ENCODE peak calls at places on chromosomes 3 and 15, in ten cellular contexts. I, S, O, B, L, E, M, D, J and Y are unnamed samples.

GRCh38 chr3:27723803-27724458 is 1.8 kb upstream of the EOMES start:
- DNase-seq in I (no peak), S (no peak), O (no peak), B (peak), L (no peak), E (no peak), M (no peak), D (no peak), J (no peak), Y (no peak)

GRCh38 chr3:49346797-49347251 is 7.0 kb upstream of the USP4 start:
- DNase-seq in I (peak), S (no peak), O (no peak), B (no peak), L (no peak), E (no peak), M (no peak), D (no peak), J (no peak), Y (peak)

GRCh38 chr3:184016820-184017671 is 638 bp downstream of the ABCC5 start:
- DNase-seq in I (peak), S (peak), O (no peak), B (peak), L (peak), E (peak), M (peak), D (peak), J (peak), Y (no peak)

GRCh38 chr3:129612350-129613204 is 6.1 kb upstream of the PLXND1 start:
- DNase-seq in I (peak), S (no peak), O (no peak), B (no peak), L (peak), E (no peak), M (no peak), D (no peak), J (no peak), Y (no peak)

GRCh38 chr3:178680037-178680436 is 143.8 kb downstream of the KCNMB2 start:
- DNase-seq in I (no peak), S (no peak), O (no peak), B (no peak), L (no peak), E (no peak), M (no peak), D (no peak), J (no peak), Y (no peak)

GRCh38 chr3:186367631-186368030 is 5.6 kb upstream of the DGKG start:
- DNase-seq in I (no peak), S (no peak), O (no peak), B (no peak), L (no peak), E (no peak), M (no peak), D (no peak), J (no peak), Y (no peak)

GRCh38 chr3:134144694-134145093 is 106.0 kb downstream of the RYK start:
- DNase-seq in I (no peak), S (no peak), O (no peak), B (peak), L (no peak), E (no peak), M (no peak), D (no peak), J (no peak), Y (no peak)

GRCh38 chr15:59069430-59069829 is 35.5 kb upstream of the CCNB2 start:
- DNase-seq in I (no peak), S (no peak), O (no peak), B (no peak), L (no peak), E (no peak), M (no peak), D (no peak), J (no peak), Y (no peak)

GRCh38 chr3:33732394-33732793 is 14.3 kb upstream of the CLASP2 start:
- DNase-seq in I (no peak), S (peak), O (no peak), B (no peak), L (no peak), E (no peak), M (no peak), D (no peak), J (no peak), Y (no peak)

GRCh38 chr15:91559066-91559465 is 294.4 kb upstream of the SLCO3A1 start:
- DNase-seq in I (no peak), S (no peak), O (no peak), B (no peak), L (no peak), E (no peak), M (no peak), D (no peak), J (no peak), Y (no peak)

GRCh38 chr3:165195226-165195625 is 958 bp downstream of the SLITRK3 start:
- DNase-seq in I (no peak), S (no peak), O (no peak), B (peak), L (no peak), E (no peak), M (peak), D (no peak), J (no peak), Y (no peak)

GRCh38 chr3:50299929-50300680 is 900 bp upstream of the HYAL3 start:
- DNase-seq in I (peak), S (no peak), O (no peak), B (no peak), L (peak), E (peak), M (no peak), D (no peak), J (no peak), Y (no peak)

GRCh38 chr15:73732911-73733310 is 20.2 kb downstream of the INSYN1 start:
- DNase-seq in I (no peak), S (no peak), O (no peak), B (no peak), L (no peak), E (no peak), M (no peak), D (no peak), J (no peak), Y (no peak)

GRCh38 chr3:71973337-71974030 is 188.5 kb upstream of the PROK2 start:
- DNase-seq in I (no peak), S (no peak), O (no peak), B (no peak), L (peak), E (no peak), M (no peak), D (no peak), J (no peak), Y (no peak)

GRCh38 chr15:66038387-66039116 is 169.3 kb downstream of the RAB11A start:
- DNase-seq in I (no peak), S (no peak), O (no peak), B (no peak), L (no peak), E (no peak), M (no peak), D (no peak), J (no peak), Y (no peak)

GRCh38 chr3:119597548-119598288 is at the start of gene PLA1A:
- DNase-seq in I (no peak), S (no peak), O (no peak), B (no peak), L (no peak), E (no peak), M (no peak), D (no peak), J (no peak), Y (no peak)

GRCh38 chr15:69114231-69114937 is 46.1 kb upstream of the GLCE start:
- DNase-seq in I (no peak), S (no peak), O (no peak), B (no peak), L (no peak), E (no peak), M (no peak), D (no peak), J (peak), Y (no peak)

GRCh38 chr3:132016061-132017041 is 18.5 kb downstream of the CPNE4 start:
- DNase-seq in I (no peak), S (no peak), O (no peak), B (no peak), L (no peak), E (peak), M (no peak), D (no peak), J (no peak), Y (no peak)

GRCh38 chr3:172595648-172596393 is 72.6 kb upstream of the TNFSF10 start:
- DNase-seq in I (peak), S (peak), O (peak), B (peak), L (no peak), E (peak), M (peak), D (peak), J (peak), Y (peak)

GRCh38 chr3:118991775-118992174 is 42.9 kb downstream of the IGSF11 start:
- DNase-seq in I (no peak), S (no peak), O (no peak), B (peak), L (no peak), E (no peak), M (no peak), D (peak), J (no peak), Y (no peak)

GRCh38 chr15:20644026-20644425 is 102.4 kb upstream of the GOLGA6L6 start:
- DNase-seq in I (no peak), S (no peak), O (no peak), B (no peak), L (peak), E (no peak), M (no peak), D (no peak), J (no peak), Y (no peak)

GRCh38 chr3:107284570-107284969 is 92.7 kb upstream of the CCDC54 start:
- DNase-seq in I (peak), S (no peak), O (no peak), B (no peak), L (no peak), E (peak), M (no peak), D (no peak), J (no peak), Y (no peak)

GRCh38 chr3:99712291-99712954 is 74.0 kb downstream of the COL8A1 start:
- DNase-seq in I (no peak), S (no peak), O (no peak), B (no peak), L (no peak), E (no peak), M (no peak), D (no peak), J (no peak), Y (no peak)

GRCh38 chr3:13046569-13047279 is 26.5 kb downstream of the IQSEC1 start:
- DNase-seq in I (no peak), S (peak), O (no peak), B (no peak), L (no peak), E (no peak), M (no peak), D (no peak), J (no peak), Y (no peak)

GRCh38 chr3:194244167-194244566 is 107.0 kb downstream of the CPN2 start:
- DNase-seq in I (no peak), S (no peak), O (no peak), B (no peak), L (no peak), E (no peak), M (no peak), D (no peak), J (no peak), Y (no peak)

GRCh38 chr15:78841307-78841706 is 30.0 kb upstream of the ADAMTS7 start:
- DNase-seq in I (no peak), S (no peak), O (no peak), B (no peak), L (no peak), E (no peak), M (no peak), D (no peak), J (no peak), Y (no peak)

GRCh38 chr3:197253243-197253947 is 45.0 kb downstream of the DLG1 start:
- DNase-seq in I (no peak), S (no peak), O (no peak), B (no peak), L (no peak), E (no peak), M (no peak), D (no peak), J (no peak), Y (no peak)

GRCh38 chr3:87206070-87206469 is 21.0 kb upstream of the CHMP2B start:
- DNase-seq in I (peak), S (no peak), O (no peak), B (no peak), L (no peak), E (peak), M (no peak), D (no peak), J (no peak), Y (peak)

GRCh38 chr3:179868715-179869114 is 168.0 kb downstream of the PEX5L start:
- DNase-seq in I (no peak), S (no peak), O (no peak), B (no peak), L (no peak), E (no peak), M (no peak), D (no peak), J (no peak), Y (no peak)

GRCh38 chr3:47512416-47513124 is 942 bp downstream of the ELP6 start:
- DNase-seq in I (no peak), S (peak), O (no peak), B (peak), L (peak), E (peak), M (no peak), D (peak), J (no peak), Y (peak)

GRCh38 chr3:139657434-139657833 is 20.3 kb downstream of the NMNAT3 start:
- DNase-seq in I (no peak), S (no peak), O (no peak), B (no peak), L (no peak), E (no peak), M (no peak), D (no peak), J (no peak), Y (no peak)

GRCh38 chr15:70068783-70069565 is 28.7 kb downstream of the TLE3 start:
- DNase-seq in I (no peak), S (no peak), O (no peak), B (no peak), L (no peak), E (no peak), M (no peak), D (no peak), J (no peak), Y (no peak)

GRCh38 chr15:76577879-76578512 is 241.4 kb downstream of the ISL2 start:
- DNase-seq in I (no peak), S (no peak), O (no peak), B (no peak), L (no peak), E (no peak), M (no peak), D (no peak), J (no peak), Y (no peak)
- H3K4me3 ChIP-seq in I (no peak), S (no peak), O (no peak), B (no peak), L (no peak), E (no peak), M (no peak), D (no peak), J (no peak), Y (no peak)

GRCh38 chr15:101246391-101246790 is 5.5 kb downstream of the CHSY1 start:
- DNase-seq in I (no peak), S (no peak), O (no peak), B (no peak), L (no peak), E (no peak), M (no peak), D (no peak), J (no peak), Y (no peak)

GRCh38 chr15:101250931-101251829 is 668 bp downstream of the CHSY1 start:
- DNase-seq in I (no peak), S (no peak), O (no peak), B (peak), L (peak), E (peak), M (no peak), D (peak), J (no peak), Y (no peak)

GRCh38 chr15:101246824-101247745 is 4.8 kb downstream of the CHSY1 start:
- DNase-seq in I (no peak), S (no peak), O (no peak), B (no peak), L (no peak), E (no peak), M (no peak), D (no peak), J (no peak), Y (no peak)

GRCh38 chr15:101250331-101250730 is 1.5 kb downstream of the CHSY1 start:
- DNase-seq in I (peak), S (no peak), O (no peak), B (peak), L (no peak), E (peak), M (no peak), D (no peak), J (no peak), Y (peak)

GRCh38 chr15:101248274-101248673 is 3.6 kb downstream of the CHSY1 start:
- DNase-seq in I (no peak), S (no peak), O (no peak), B (no peak), L (no peak), E (no peak), M (no peak), D (no peak), J (no peak), Y (no peak)
- H3K4me3 ChIP-seq in I (no peak), S (no peak), O (no peak), B (no peak), L (no peak), E (no peak), M (no peak), D (no peak), J (no peak), Y (no peak)

GRCh38 chr3:191499307-191500125 is 38.6 kb downstream of the PYDC2 start:
- DNase-seq in I (peak), S (no peak), O (no peak), B (peak), L (peak), E (peak), M (no peak), D (peak), J (no peak), Y (peak)
- H3K4me3 ChIP-seq in I (peak), S (no peak), O (peak), B (no peak), L (peak), E (no peak), M (no peak), D (no peak), J (no peak), Y (peak)

DNA sequence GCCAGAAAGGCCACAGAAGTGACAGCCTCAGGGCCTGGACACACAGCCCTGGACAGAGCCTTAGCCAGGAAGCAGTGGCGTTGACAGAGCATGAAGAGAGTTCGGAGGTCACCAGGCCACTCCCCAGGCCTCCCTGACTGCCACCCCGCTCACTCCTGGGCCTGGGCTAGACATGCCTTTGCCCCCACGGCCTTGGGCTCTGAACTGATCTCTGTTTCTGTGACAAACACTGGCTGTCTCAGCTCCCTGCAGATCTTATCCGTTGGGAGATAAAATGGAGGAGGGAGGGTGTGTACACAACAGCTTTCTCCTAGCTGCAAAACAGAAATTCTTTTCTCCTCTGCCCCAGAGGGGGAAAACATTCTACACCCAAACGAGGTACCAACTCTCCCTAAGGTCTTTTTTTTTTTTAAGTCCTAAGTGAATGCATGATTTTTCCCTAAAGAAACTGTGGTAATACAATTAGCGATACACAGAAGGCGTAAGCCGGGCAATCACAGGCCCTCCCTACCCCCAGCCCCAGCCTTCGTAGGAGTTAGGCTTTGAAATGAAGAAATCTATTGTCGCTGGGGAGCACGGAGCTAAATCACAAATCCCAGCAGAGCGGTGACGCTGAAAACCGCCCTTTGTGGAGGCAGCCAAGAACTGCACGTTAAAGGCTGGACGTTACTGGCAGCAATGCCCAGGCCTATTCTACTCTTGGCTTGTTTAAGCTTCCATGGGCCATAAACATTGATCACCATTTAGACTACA is 45.0 kb downstream of the SRGAP3 start:
- DNase-seq in I (no peak), S (no peak), O (no peak), B (peak), L (no peak), E (no peak), M (peak), D (no peak), J (no peak), Y (no peak)
- H3K4me3 ChIP-seq in I (no peak), S (no peak), O (no peak), B (no peak), L (no peak), E (no peak), M (no peak), D (no peak), J (no peak), Y (no peak)